ENCODE peak calls at places on chromosome 1, in seven cellular contexts. One of them, this sample, is unnamed.

GRCh38 chr1:229657993-229658755 is 32.1 kb downstream of the URB2 start:
- DNase-seq in GM10248: no peak
- DNase-seq in retina: no peak
- DNase-seq in psoas muscle: no peak
- DNase-seq in stimulated activated CD8-positive, alpha-beta memory T cell treated with anti-CD3 and anti-CD28 coated beads, Interleukin-7, amount 100 ng/mL, for 24 hours: no peak
- DNase-seq in T47D: no peak
- DNase-seq in mammary epithelial cell: no peak
- DNase-seq in this sample: no peak

GRCh38 chr1:35053433-35053832 is 21.7 kb upstream of the ZMYM6 start:
- DNase-seq in psoas muscle: no peak
- DNase-seq in retina: no peak
- DNase-seq in mammary epithelial cell: no peak
- DNase-seq in T47D: no peak
- DNase-seq in GM10248: no peak
- DNase-seq in stimulated activated CD8-positive, alpha-beta memory T cell treated with anti-CD3 and anti-CD28 coated beads, Interleukin-7, amount 100 ng/mL, for 24 hours: no peak
- DNase-seq in this sample: no peak

GRCh38 chr1:32486463-32487113 is 21.7 kb downstream of the ZBTB8B start:
- DNase-seq in retina: no peak
- DNase-seq in GM10248: no peak
- DNase-seq in stimulated activated CD8-positive, alpha-beta memory T cell treated with anti-CD3 and anti-CD28 coated beads, Interleukin-7, amount 100 ng/mL, for 24 hours: no peak
- DNase-seq in psoas muscle: no peak
- DNase-seq in T47D: no peak
- DNase-seq in mammary epithelial cell: no peak
- DNase-seq in this sample: no peak

GRCh38 chr1:17485280-17485679 is 45.8 kb upstream of the RCC2 start:
- DNase-seq in retina: no peak
- DNase-seq in psoas muscle: no peak
- DNase-seq in GM10248: no peak
- DNase-seq in mammary epithelial cell: no peak
- DNase-seq in stimulated activated CD8-positive, alpha-beta memory T cell treated with anti-CD3 and anti-CD28 coated beads, Interleukin-7, amount 100 ng/mL, for 24 hours: no peak
- DNase-seq in T47D: no peak
- DNase-seq in this sample: no peak

GRCh38 chr1:166165661-166166399 is 971 bp downstream of the FAM78B start:
- DNase-seq in GM10248: peak
- DNase-seq in stimulated activated CD8-positive, alpha-beta memory T cell treated with anti-CD3 and anti-CD28 coated beads, Interleukin-7, amount 100 ng/mL, for 24 hours: no peak
- DNase-seq in retina: peak
- DNase-seq in mammary epithelial cell: peak
- DNase-seq in T47D: no peak
- DNase-seq in psoas muscle: peak
- DNase-seq in this sample: no peak

GRCh38 chr1:235304549-235305451 is 23.2 kb downstream of the ARID4B start:
- DNase-seq in psoas muscle: no peak
- DNase-seq in T47D: no peak
- DNase-seq in retina: no peak
- DNase-seq in GM10248: no peak
- DNase-seq in mammary epithelial cell: no peak
- DNase-seq in stimulated activated CD8-positive, alpha-beta memory T cell treated with anti-CD3 and anti-CD28 coated beads, Interleukin-7, amount 100 ng/mL, for 24 hours: no peak
- DNase-seq in this sample: no peak

GRCh38 chr1:221620437-221621384 is 121.2 kb downstream of the DUSP10 start:
- DNase-seq in GM10248: no peak
- DNase-seq in T47D: no peak
- DNase-seq in mammary epithelial cell: peak
- DNase-seq in psoas muscle: no peak
- DNase-seq in retina: no peak
- DNase-seq in stimulated activated CD8-positive, alpha-beta memory T cell treated with anti-CD3 and anti-CD28 coated beads, Interleukin-7, amount 100 ng/mL, for 24 hours: no peak
- DNase-seq in this sample: no peak

GRCh38 chr1:31063636-31064035 is 1.9 kb downstream of the PUM1 start:
- DNase-seq in psoas muscle: no peak
- DNase-seq in stimulated activated CD8-positive, alpha-beta memory T cell treated with anti-CD3 and anti-CD28 coated beads, Interleukin-7, amount 100 ng/mL, for 24 hours: no peak
- DNase-seq in T47D: no peak
- DNase-seq in mammary epithelial cell: peak
- DNase-seq in GM10248: no peak
- DNase-seq in retina: no peak
- DNase-seq in this sample: no peak

GRCh38 chr1:12549106-12549459 is 68.9 kb downstream of the DHRS3 start:
- DNase-seq in psoas muscle: peak
- DNase-seq in retina: no peak
- DNase-seq in GM10248: no peak
- DNase-seq in T47D: no peak
- DNase-seq in mammary epithelial cell: no peak
- DNase-seq in stimulated activated CD8-positive, alpha-beta memory T cell treated with anti-CD3 and anti-CD28 coated beads, Interleukin-7, amount 100 ng/mL, for 24 hours: no peak
- DNase-seq in this sample: no peak

GRCh38 chr1:103025858-103026409 is 82.4 kb downstream of the COL11A1 start:
- DNase-seq in GM10248: no peak
- DNase-seq in retina: peak
- DNase-seq in psoas muscle: no peak
- DNase-seq in mammary epithelial cell: no peak
- DNase-seq in T47D: no peak
- DNase-seq in stimulated activated CD8-positive, alpha-beta memory T cell treated with anti-CD3 and anti-CD28 coated beads, Interleukin-7, amount 100 ng/mL, for 24 hours: no peak
- DNase-seq in this sample: no peak

GRCh38 chr1:156895408-156895874 is 1.9 kb downstream of the PEAR1 start:
- DNase-seq in mammary epithelial cell: no peak
- DNase-seq in GM10248: no peak
- DNase-seq in retina: no peak
- DNase-seq in T47D: no peak
- DNase-seq in psoas muscle: peak
- DNase-seq in stimulated activated CD8-positive, alpha-beta memory T cell treated with anti-CD3 and anti-CD28 coated beads, Interleukin-7, amount 100 ng/mL, for 24 hours: no peak
- DNase-seq in this sample: no peak

GRCh38 chr1:32345289-32345827 is 9.3 kb upstream of the MARCKSL1 start:
- DNase-seq in retina: no peak
- DNase-seq in mammary epithelial cell: no peak
- DNase-seq in GM10248: no peak
- DNase-seq in psoas muscle: no peak
- DNase-seq in stimulated activated CD8-positive, alpha-beta memory T cell treated with anti-CD3 and anti-CD28 coated beads, Interleukin-7, amount 100 ng/mL, for 24 hours: no peak
- DNase-seq in T47D: no peak
- DNase-seq in this sample: no peak

GRCh38 chr1:54051936-54052469 is 1.0 kb downstream of the TMEM59 start:
- DNase-seq in mammary epithelial cell: peak
- DNase-seq in retina: no peak
- DNase-seq in psoas muscle: no peak
- DNase-seq in stimulated activated CD8-positive, alpha-beta memory T cell treated with anti-CD3 and anti-CD28 coated beads, Interleukin-7, amount 100 ng/mL, for 24 hours: no peak
- DNase-seq in GM10248: no peak
- DNase-seq in T47D: no peak
- DNase-seq in this sample: no peak

GRCh38 chr1:11053758-11054137 is 6.1 kb downstream of the SRM start:
- DNase-seq in T47D: no peak
- DNase-seq in mammary epithelial cell: no peak
- DNase-seq in GM10248: no peak
- DNase-seq in retina: no peak
- DNase-seq in psoas muscle: no peak
- DNase-seq in stimulated activated CD8-positive, alpha-beta memory T cell treated with anti-CD3 and anti-CD28 coated beads, Interleukin-7, amount 100 ng/mL, for 24 hours: no peak
- DNase-seq in this sample: no peak

GRCh38 chr1:157893681-157894080 is 52.1 kb upstream of the CD5L start:
- DNase-seq in T47D: no peak
- DNase-seq in psoas muscle: no peak
- DNase-seq in GM10248: no peak
- DNase-seq in stimulated activated CD8-positive, alpha-beta memory T cell treated with anti-CD3 and anti-CD28 coated beads, Interleukin-7, amount 100 ng/mL, for 24 hours: no peak
- DNase-seq in retina: no peak
- DNase-seq in mammary epithelial cell: peak
- DNase-seq in this sample: no peak

GRCh38 chr1:30159015-30159414 is 564.4 kb downstream of the MATN1 start:
- DNase-seq in psoas muscle: no peak
- DNase-seq in GM10248: no peak
- DNase-seq in stimulated activated CD8-positive, alpha-beta memory T cell treated with anti-CD3 and anti-CD28 coated beads, Interleukin-7, amount 100 ng/mL, for 24 hours: no peak
- DNase-seq in mammary epithelial cell: no peak
- DNase-seq in T47D: no peak
- DNase-seq in retina: no peak
- DNase-seq in this sample: no peak

GRCh38 chr1:233707153-233707905 is 93.4 kb downstream of the KCNK1 start:
- DNase-seq in GM10248: no peak
- DNase-seq in T47D: no peak
- DNase-seq in stimulated activated CD8-positive, alpha-beta memory T cell treated with anti-CD3 and anti-CD28 coated beads, Interleukin-7, amount 100 ng/mL, for 24 hours: no peak
- DNase-seq in mammary epithelial cell: peak
- DNase-seq in retina: peak
- DNase-seq in psoas muscle: no peak
- DNase-seq in this sample: no peak

GRCh38 chr1:155396874-155397476 is 76.3 kb downstream of the RUSC1 start:
- DNase-seq in psoas muscle: no peak
- DNase-seq in mammary epithelial cell: no peak
- DNase-seq in retina: no peak
- DNase-seq in stimulated activated CD8-positive, alpha-beta memory T cell treated with anti-CD3 and anti-CD28 coated beads, Interleukin-7, amount 100 ng/mL, for 24 hours: no peak
- DNase-seq in T47D: no peak
- DNase-seq in GM10248: no peak
- DNase-seq in this sample: no peak

GRCh38 chr1:198253668-198254067 is 96.9 kb downstream of the NEK7 start:
- DNase-seq in psoas muscle: peak
- DNase-seq in GM10248: peak
- DNase-seq in retina: no peak
- DNase-seq in stimulated activated CD8-positive, alpha-beta memory T cell treated with anti-CD3 and anti-CD28 coated beads, Interleukin-7, amount 100 ng/mL, for 24 hours: no peak
- DNase-seq in T47D: no peak
- DNase-seq in mammary epithelial cell: peak
- DNase-seq in this sample: no peak

GRCh38 chr1:234608026-234608719 is 1.8 kb downstream of the IRF2BP2 start:
- DNase-seq in psoas muscle: peak
- DNase-seq in retina: peak
- DNase-seq in stimulated activated CD8-positive, alpha-beta memory T cell treated with anti-CD3 and anti-CD28 coated beads, Interleukin-7, amount 100 ng/mL, for 24 hours: no peak
- DNase-seq in mammary epithelial cell: peak
- DNase-seq in T47D: peak
- DNase-seq in GM10248: peak
- DNase-seq in this sample: peak

GRCh38 chr1:51270751-51271150 is 34.7 kb downstream of the RNF11 start:
- DNase-seq in retina: no peak
- DNase-seq in mammary epithelial cell: no peak
- DNase-seq in T47D: no peak
- DNase-seq in stimulated activated CD8-positive, alpha-beta memory T cell treated with anti-CD3 and anti-CD28 coated beads, Interleukin-7, amount 100 ng/mL, for 24 hours: no peak
- DNase-seq in psoas muscle: no peak
- DNase-seq in GM10248: no peak
- DNase-seq in this sample: no peak

GRCh38 chr1:32753532-32754281 is 51.1 kb upstream of the SYNC start:
- DNase-seq in retina: peak
- DNase-seq in stimulated activated CD8-positive, alpha-beta memory T cell treated with anti-CD3 and anti-CD28 coated beads, Interleukin-7, amount 100 ng/mL, for 24 hours: no peak
- DNase-seq in psoas muscle: peak
- DNase-seq in mammary epithelial cell: peak
- DNase-seq in T47D: peak
- DNase-seq in GM10248: peak
- DNase-seq in this sample: peak

GRCh38 chr1:38486115-38486514 is 373.5 kb downstream of the RRAGC start:
- DNase-seq in T47D: no peak
- DNase-seq in stimulated activated CD8-positive, alpha-beta memory T cell treated with anti-CD3 and anti-CD28 coated beads, Interleukin-7, amount 100 ng/mL, for 24 hours: no peak
- DNase-seq in psoas muscle: no peak
- DNase-seq in retina: peak
- DNase-seq in GM10248: no peak
- DNase-seq in mammary epithelial cell: no peak
- DNase-seq in this sample: no peak

GRCh38 chr1:148362141-148362929 is 120.8 kb downstream of the PPIAL4G start:
- DNase-seq in psoas muscle: no peak
- DNase-seq in mammary epithelial cell: peak
- DNase-seq in T47D: no peak
- DNase-seq in GM10248: no peak
- DNase-seq in stimulated activated CD8-positive, alpha-beta memory T cell treated with anti-CD3 and anti-CD28 coated beads, Interleukin-7, amount 100 ng/mL, for 24 hours: peak
- DNase-seq in retina: peak
- DNase-seq in this sample: no peak

GRCh38 chr1:58065520-58065919 is 481.0 kb downstream of the OMA1 start:
- DNase-seq in retina: no peak
- DNase-seq in psoas muscle: no peak
- DNase-seq in stimulated activated CD8-positive, alpha-beta memory T cell treated with anti-CD3 and anti-CD28 coated beads, Interleukin-7, amount 100 ng/mL, for 24 hours: no peak
- DNase-seq in T47D: no peak
- DNase-seq in mammary epithelial cell: no peak
- DNase-seq in GM10248: peak
- DNase-seq in this sample: no peak

GRCh38 chr1:6504887-6505286 is 13.4 kb upstream of the PLEKHG5 start:
- DNase-seq in mammary epithelial cell: no peak
- DNase-seq in psoas muscle: no peak
- DNase-seq in GM10248: no peak
- DNase-seq in stimulated activated CD8-positive, alpha-beta memory T cell treated with anti-CD3 and anti-CD28 coated beads, Interleukin-7, amount 100 ng/mL, for 24 hours: no peak
- DNase-seq in retina: no peak
- DNase-seq in T47D: no peak
- DNase-seq in this sample: no peak

GRCh38 chr1:155064813-155065436 is 1.4 kb downstream of the EFNA4 start:
- DNase-seq in mammary epithelial cell: no peak
- DNase-seq in stimulated activated CD8-positive, alpha-beta memory T cell treated with anti-CD3 and anti-CD28 coated beads, Interleukin-7, amount 100 ng/mL, for 24 hours: no peak
- DNase-seq in retina: no peak
- DNase-seq in T47D: no peak
- DNase-seq in psoas muscle: no peak
- DNase-seq in GM10248: no peak
- DNase-seq in this sample: no peak